ENCODE peak calls at places on chromosomes 1 and 21, in five cellular contexts. K is HL-60, C is dorsolateral prefrontal cortex, V is breast epithelium, U is epithelial cell of esophagus. J is an unnamed sample.

GRCh38 chr1:51969038-51969705 is 21.3 kb downstream of the RAB3B start:
- DNase-seq in C (no peak), U (peak), V (no peak), K (no peak), J (no peak)

GRCh38 chr1:87121732-87122163 is 206.9 kb upstream of the LMO4 start:
- DNase-seq in C (no peak), K (no peak), V (no peak), U (no peak), J (no peak)

GRCh38 chr1:25040122-25040685 is 110.1 kb upstream of the RUNX3 start:
- DNase-seq in V (no peak), C (no peak), K (no peak), U (no peak), J (no peak)

GRCh38 chr21:34129039-34129891 is 55.9 kb downstream of the MRPS6 start:
- DNase-seq in U (peak), V (no peak), K (no peak), C (peak), J (no peak)

GRCh38 chr1:162497104-162497722 is 405 bp upstream of the UHMK1 start:
- DNase-seq in V (no peak), C (no peak), K (no peak), U (no peak), J (no peak)

GRCh38 chr1:194857413-194857812 is 1671.0 kb upstream of the B3GALT2 start:
- DNase-seq in U (no peak), K (no peak), C (no peak), V (no peak), J (no peak)

GRCh38 chr1:3176820-3177219 is 107.8 kb downstream of the PRDM16 start:
- DNase-seq in U (no peak), V (no peak), C (no peak), K (no peak), J (no peak)

GRCh38 chr1:154968731-154969130 is 1.8 kb downstream of the SHC1 start:
- DNase-seq in K (no peak), U (no peak), V (no peak), C (no peak), J (no peak)

GRCh38 chr1:51499694-51500093 is 19.4 kb downstream of the EPS15 start:
- DNase-seq in C (no peak), V (no peak), U (no peak), K (no peak), J (no peak)

GRCh38 chr1:7373251-7373650 is 397.8 kb upstream of the VAMP3 start:
- DNase-seq in K (no peak), V (no peak), U (no peak), C (no peak), J (no peak)

GRCh38 chr1:7295946-7296345 is 475.1 kb upstream of the VAMP3 start:
- DNase-seq in U (no peak), C (no peak), V (no peak), K (no peak), J (no peak)

GRCh38 chr1:175222296-175222938 is 29.8 kb upstream of the KIAA0040 start:
- DNase-seq in U (peak), V (no peak), C (no peak), K (no peak), J (no peak)

GRCh38 chr1:17188889-17189631 is 15.9 kb upstream of the PADI1 start:
- DNase-seq in K (no peak), U (no peak), C (no peak), V (no peak), J (no peak)

GRCh38 chr1:18528616-18529015 is 47.9 kb downstream of the KLHDC7A start:
- DNase-seq in V (no peak), C (no peak), U (no peak), K (no peak), J (no peak)

GRCh38 chr1:117215733-117216462 is 5.2 kb upstream of the VTCN1 start:
- DNase-seq in U (no peak), K (no peak), V (no peak), C (no peak), J (no peak)

GRCh38 chr1:28374297-28374696 is 4.8 kb downstream of the PHACTR4 start:
- DNase-seq in C (no peak), V (no peak), K (no peak), U (peak), J (no peak)

GRCh38 chr1:60066001-60066400 is 7.6 kb downstream of the C1orf87 start:
- DNase-seq in K (no peak), C (no peak), U (peak), V (no peak), J (no peak)

GRCh38 chr1:22275626-22276395 is 132.9 kb upstream of the WNT4 start:
- DNase-seq in K (peak), U (peak), C (peak), V (no peak), J (peak)

GRCh38 chr1:45038240-45038639 is 26.2 kb downstream of the UROD start:
- DNase-seq in U (no peak), K (no peak), V (no peak), C (no peak), J (no peak)

GRCh38 chr1:227896710-227897655 is 50.7 kb downstream of the WNT9A start:
- DNase-seq in V (peak), U (no peak), K (no peak), C (no peak), J (no peak)

GRCh38 chr1:5914676-5915285 is 77.4 kb downstream of the NPHP4 start:
- DNase-seq in V (no peak), K (no peak), C (no peak), U (no peak), J (no peak)

GRCh38 chr1:203026666-203027663 is 674 bp downstream of the PPFIA4 start:
- DNase-seq in U (no peak), C (no peak), K (no peak), V (no peak), J (no peak)

GRCh38 chr21:21101911-21102310 is 103.7 kb downstream of the NCAM2 start:
- DNase-seq in U (no peak), K (peak), C (peak), V (no peak), J (no peak)

DNA sequence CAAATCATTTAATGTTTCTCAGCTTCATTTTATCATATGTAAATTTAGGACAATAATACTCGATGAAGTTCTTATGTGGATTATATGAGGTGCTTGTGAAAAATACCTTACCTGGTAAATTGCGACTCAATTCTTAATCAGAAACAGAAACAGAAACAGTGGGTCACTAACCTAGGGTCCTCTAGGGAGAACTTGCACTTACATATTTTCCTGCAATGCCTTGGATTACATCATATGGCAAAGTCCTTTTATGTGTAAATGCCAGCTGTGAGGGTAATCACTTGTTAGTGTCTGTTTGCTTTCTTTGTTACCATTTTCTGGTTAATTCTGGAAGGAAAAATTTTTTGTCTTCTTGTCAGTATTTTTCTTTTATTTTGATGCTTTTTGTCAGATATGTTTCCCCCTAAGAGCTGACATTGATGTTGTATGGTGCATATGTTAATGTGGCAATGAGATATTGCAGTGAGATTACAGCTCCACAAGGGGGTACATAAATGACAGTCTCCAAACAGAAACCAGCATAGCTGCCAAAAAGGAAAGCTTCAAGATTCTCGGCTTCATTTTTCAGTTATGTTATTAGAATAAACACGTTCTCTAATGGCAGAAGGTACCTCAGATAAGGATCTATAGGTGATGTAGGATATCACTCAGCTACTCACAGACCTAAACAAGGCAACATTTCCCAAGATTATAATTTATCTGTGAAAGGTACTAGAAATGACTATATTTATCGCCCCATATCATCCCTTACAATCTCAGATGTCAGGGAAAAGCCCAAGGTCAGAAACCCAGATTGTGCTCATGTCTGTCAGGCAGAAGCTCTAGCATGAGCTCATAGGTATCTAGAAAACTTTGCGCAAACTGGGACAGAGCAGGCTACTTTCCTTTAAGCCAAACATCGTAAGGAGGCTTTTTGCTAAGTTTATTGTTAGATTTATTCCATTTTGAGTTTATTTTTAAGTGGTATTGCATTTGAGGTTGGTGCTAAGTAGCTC is 119.9 kb downstream of the FASLG start:
- DNase-seq in C (no peak), K (no peak), U (no peak), V (no peak), J (no peak)
- H3K4me3 ChIP-seq in C (no peak), K (no peak), U (no peak), V (no peak), J (no peak)

GRCh38 chr21:39014751-39015150 is 168.5 kb downstream of the PSMG1 start:
- DNase-seq in V (no peak), K (no peak), U (peak), C (no peak), J (peak)

GRCh38 chr21:39012314-39013230 is 170.7 kb downstream of the PSMG1 start:
- DNase-seq in K (no peak), V (no peak), C (no peak), U (no peak), J (no peak)

GRCh38 chr21:39010629-39011404 is 172.4 kb downstream of the PSMG1 start:
- DNase-seq in V (no peak), U (no peak), K (no peak), C (no peak), J (no peak)

GRCh38 chr21:39009587-39010225 is 173.5 kb downstream of the PSMG1 start:
- DNase-seq in V (no peak), K (no peak), U (no peak), C (no peak), J (no peak)

GRCh38 chr21:39011911-39012310 is 171.3 kb downstream of the PSMG1 start:
- DNase-seq in K (no peak), U (no peak), C (no peak), V (no peak), J (no peak)
- H3K4me3 ChIP-seq in K (no peak), U (no peak), C (no peak), V (no peak), J (no peak)

GRCh38 chr1:46719689-46720088 is 775 bp upstream of the EFCAB14 start:
- DNase-seq in K (no peak), C (no peak), U (peak), V (no peak), J (peak)
- H3K4me3 ChIP-seq in K (peak), C (peak), U (no peak), V (peak), J (peak)

DNA sequence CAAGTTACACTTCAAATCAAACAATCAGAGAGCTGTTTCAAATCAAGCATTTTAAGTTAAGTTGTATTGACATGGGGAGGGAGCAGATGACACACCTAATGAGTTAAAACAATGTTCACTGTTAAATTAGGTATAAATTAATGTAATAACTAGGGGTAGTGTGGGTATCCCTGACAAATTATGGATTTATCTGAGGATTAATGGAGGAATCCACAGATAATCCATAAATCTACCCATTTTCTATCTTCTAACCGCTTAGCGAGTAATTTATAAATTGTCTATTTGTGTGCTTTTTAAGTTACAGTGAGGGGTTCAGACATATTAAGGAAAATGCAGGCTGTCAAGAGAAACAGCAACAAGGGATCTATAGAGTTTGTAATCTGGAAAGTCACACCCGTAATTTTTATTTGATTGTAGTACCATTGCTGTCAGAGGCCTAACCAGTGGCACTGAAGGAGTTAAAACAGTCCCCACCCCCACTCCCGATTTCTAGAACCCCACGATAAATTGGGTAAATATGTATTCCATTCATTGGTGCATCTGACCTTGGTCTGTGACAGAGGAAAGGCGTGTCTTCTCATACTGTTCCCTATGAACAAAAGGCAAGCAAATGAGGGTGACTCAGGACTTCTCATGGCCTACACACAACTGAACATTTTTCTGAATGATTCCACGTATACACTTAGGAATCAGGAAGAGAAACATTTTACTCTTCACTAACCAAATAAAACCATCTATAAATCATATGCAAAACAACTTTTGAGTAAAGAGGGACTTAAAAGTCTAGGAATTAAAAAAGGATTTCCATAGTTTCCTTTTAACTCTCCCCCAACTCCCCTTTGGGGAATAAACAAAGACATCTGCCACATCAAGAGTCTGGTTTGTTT is 7.4 kb downstream of the IRF2BP2 start:
- DNase-seq in V (peak), U (peak), K (peak), C (no peak), J (peak)
- H3K4me3 ChIP-seq in V (peak), U (peak), K (peak), C (peak), J (peak)

DNA sequence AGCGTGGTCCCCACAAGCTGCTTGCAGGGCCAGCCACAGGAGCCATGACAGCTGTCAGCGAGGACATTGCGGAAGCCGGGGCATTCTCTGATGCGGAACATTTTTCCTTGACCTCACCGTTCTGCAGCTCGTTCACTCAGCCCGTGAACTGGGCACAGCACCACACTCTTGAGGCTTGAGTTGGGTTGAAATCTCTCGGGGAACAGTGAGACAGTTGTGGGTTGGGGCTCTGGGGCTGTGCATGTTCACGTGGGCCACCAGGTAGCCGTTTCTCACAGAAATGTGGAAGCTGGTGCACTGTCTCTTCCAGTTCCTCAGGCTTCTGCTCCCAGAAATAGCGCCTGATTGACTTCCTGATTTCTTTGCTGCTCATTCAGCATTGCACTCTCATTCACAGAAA is 69.8 kb downstream of the SPSB1 start:
- DNase-seq in V (no peak), C (peak), K (peak), U (no peak), J (no peak)
- H3K4me3 ChIP-seq in V (no peak), C (no peak), K (peak), U (no peak), J (no peak)

GRCh38 chr1:167121375-167122120 is 27.7 kb downstream of the STYXL2 start:
- DNase-seq in V (no peak), U (peak), K (peak), C (no peak), J (peak)
- H3K4me3 ChIP-seq in V (peak), U (peak), K (peak), C (peak), J (peak)

GRCh38 chr21:32733356-32733755 is 5.5 kb upstream of the SYNJ1 start:
- DNase-seq in K (no peak), C (no peak), U (no peak), V (no peak), J (no peak)
- H3K4me3 ChIP-seq in K (no peak), C (no peak), U (no peak), V (no peak), J (no peak)